ENCODE peak calls at places on chromosomes 7 and 10, in eight cellular contexts. W is stimulated activated naive CD8-positive, alpha-beta T cell treated with anti-CD3 and anti-CD28 coated beads, Interleukin-15, Interleukin-2, amounts not matched to agents 100 U/mL and 50 U/mL, for 24 hours; F is GM12892; Z is cardiac fibroblast; M is Ammon's horn; J is OCI-LY7; V is left ventricle myocardium inferior; H is activated T-helper 1 cell treated with anti-CD3 and anti-CD28 coated beads, Interleukin-2, amount 50 U/mL, for 16 hours. A is an unnamed sample.

GRCh38 chr10:11014671-11015141 is 3.0 kb upstream of the CELF2 start:
- DNase-seq in W (no peak), F (no peak), Z (no peak), M (peak; percentile 32), J (no peak), V (peak; percentile 28), H (no peak), A (peak; percentile 47)

GRCh38 chr10:3668276-3668960 is 116.6 kb downstream of the KLF6 start:
- DNase-seq in W (peak; percentile 55), F (no peak), Z (peak; percentile 60), M (no peak), J (peak; percentile 59), V (no peak), H (peak; percentile 43), A (peak; percentile 54)

GRCh38 chr10:80281784-80282505 is 7.5 kb downstream of the MAT1A start:
- DNase-seq in W (no peak), F (no peak), Z (no peak), M (no peak), J (no peak), V (no peak), H (no peak), A (no peak)

GRCh38 chr7:28700084-28700483 is 258.0 kb downstream of the TRIL start:
- DNase-seq in W (no peak), F (no peak), Z (no peak), M (no peak), J (no peak), V (no peak), H (no peak), A (no peak)

GRCh38 chr7:106041140-106041717 is 70.9 kb downstream of the SYPL1 start:
- DNase-seq in W (peak; percentile 53), F (no peak), Z (peak; percentile 49), M (no peak), J (peak; percentile 72), V (no peak), H (no peak), A (no peak)

GRCh38 chr7:152969335-152969734 is 209.8 kb downstream of the ACTR3B start:
- DNase-seq in W (no peak), F (no peak), Z (no peak), M (no peak), J (no peak), V (no peak), H (no peak), A (no peak)

GRCh38 chr7:129646369-129647021 is 35.0 kb downstream of the NRF1 start:
- DNase-seq in W (no peak), F (no peak), Z (no peak), M (no peak), J (no peak), V (no peak), H (no peak), A (no peak)

GRCh38 chr10:25555865-25556264 is 378.2 kb upstream of the MYO3A start:
- DNase-seq in W (no peak), F (no peak), Z (no peak), M (no peak), J (peak; percentile 2), V (no peak), H (no peak), A (no peak)

GRCh38 chr7:116438274-116438673 is 61.3 kb upstream of the CAV2 start:
- DNase-seq in W (no peak), F (no peak), Z (peak; percentile 52), M (no peak), J (no peak), V (no peak), H (no peak), A (no peak)

GRCh38 chr10:4053940-4054339 is 268.9 kb upstream of the KLF6 start:
- DNase-seq in W (no peak), F (no peak), Z (no peak), M (no peak), J (no peak), V (no peak), H (no peak), A (no peak)

GRCh38 chr10:29596826-29597225 is 37.9 kb downstream of the SVIL start:
- DNase-seq in W (no peak), F (no peak), Z (no peak), M (no peak), J (no peak), V (no peak), H (no peak), A (no peak)

GRCh38 chr10:100065084-100065660 is 16.5 kb downstream of the CPN1 start:
- DNase-seq in W (no peak), F (no peak), Z (no peak), M (no peak), J (no peak), V (no peak), H (no peak), A (no peak)

GRCh38 chr10:69871074-69871473 is 69.4 kb downstream of the COL13A1 start:
- DNase-seq in W (no peak), F (no peak), Z (no peak), M (no peak), J (no peak), V (no peak), H (no peak), A (no peak)

GRCh38 chr7:35581564-35581963 is 113.4 kb downstream of the HERPUD2 start:
- DNase-seq in W (no peak), F (no peak), Z (no peak), M (no peak), J (no peak), V (no peak), H (no peak), A (no peak)

GRCh38 chr10:184911-185310 is 49.7 kb downstream of the ZMYND11 start:
- DNase-seq in W (no peak), F (no peak), Z (peak; percentile 57), M (no peak), J (no peak), V (no peak), H (no peak), A (no peak)

GRCh38 chr10:8416192-8416701 is 361.8 kb downstream of the GATA3 start:
- DNase-seq in W (no peak), F (no peak), Z (no peak), M (no peak), J (no peak), V (no peak), H (no peak), A (no peak)

GRCh38 chr7:30285531-30286284 is 1.3 kb downstream of the ZNRF2 start:
- DNase-seq in W (peak; percentile 65), F (no peak), Z (peak; percentile 69), M (peak; percentile 30), J (peak; percentile 79), V (peak; percentile 20), H (peak; percentile 29), A (peak; percentile 55)

GRCh38 chr10:10869592-10869991 is 148.1 kb upstream of the CELF2 start:
- DNase-seq in W (no peak), F (no peak), Z (peak; percentile 63), M (no peak), J (no peak), V (no peak), H (no peak), A (no peak)

GRCh38 chr10:18719811-18720210 is 60.6 kb downstream of the ARL5B start:
- DNase-seq in W (no peak), F (no peak), Z (peak; percentile 13), M (no peak), J (no peak), V (no peak), H (no peak), A (no peak)

GRCh38 chr10:72089618-72090017 is 1.3 kb upstream of the SPOCK2 start:
- DNase-seq in W (no peak), F (no peak), Z (no peak), M (no peak), J (no peak), V (no peak), H (no peak), A (no peak)

GRCh38 chr7:131882321-131882720 is 325.9 kb upstream of the PODXL start:
- DNase-seq in W (no peak), F (no peak), Z (no peak), M (no peak), J (no peak), V (no peak), H (no peak), A (no peak)

GRCh38 chr7:16528520-16528919 is 1.9 kb downstream of the LRRC72 start:
- DNase-seq in W (no peak), F (no peak), Z (peak; percentile 44), M (no peak), J (no peak), V (no peak), H (no peak), A (no peak)

GRCh38 chr7:157001920-157002818 is 8.3 kb downstream of the MNX1 start:
- DNase-seq in W (no peak), F (no peak), Z (no peak), M (no peak), J (no peak), V (no peak), H (no peak), A (no peak)

GRCh38 chr10:31648966-31649365 is 279.7 kb downstream of the ARHGAP12 start:
- DNase-seq in W (no peak), F (no peak), Z (no peak), M (no peak), J (no peak), V (no peak), H (no peak), A (no peak)

GRCh38 chr10:6840766-6841165 is 260.7 kb upstream of the PRKCQ start:
- DNase-seq in W (no peak), F (no peak), Z (peak; percentile 3), M (peak; percentile 21), J (no peak), V (no peak), H (no peak), A (no peak)

GRCh38 chr10:59702347-59702746 is 7.3 kb downstream of the SLC16A9 start:
- DNase-seq in W (no peak), F (no peak), Z (no peak), M (no peak), J (no peak), V (no peak), H (no peak), A (no peak)

GRCh38 chr7:34991938-34992840 is 45.1 kb downstream of the DPY19L1 start:
- DNase-seq in W (peak; percentile 22), F (no peak), Z (peak; percentile 85), M (no peak), J (no peak), V (no peak), H (peak; percentile 12), A (no peak)

GRCh38 chr10:35091994-35092393 is 1.9 kb upstream of the CUL2 start:
- DNase-seq in W (no peak), F (no peak), Z (no peak), M (no peak), J (no peak), V (no peak), H (no peak), A (no peak)

GRCh38 chr7:16753932-16754571 is 497 bp downstream of the TSPAN13 start:
- DNase-seq in W (peak; percentile 34), F (no peak), Z (peak; percentile 33), M (peak; percentile 19), J (peak; percentile 35), V (peak; percentile 33), H (no peak), A (peak; percentile 54)

GRCh38 chr7:154627571-154628290 is 375.2 kb downstream of the PAXIP1 start:
- DNase-seq in W (no peak), F (no peak), Z (no peak), M (no peak), J (no peak), V (no peak), H (no peak), A (no peak)

GRCh38 chr7:6435486-6436384 is 12.0 kb downstream of the DAGLB start:
- DNase-seq in W (peak; percentile 93), F (peak; percentile 81), Z (peak; percentile 88), M (peak; percentile 89), J (peak; percentile 84), V (peak; percentile 72), H (peak; percentile 80), A (peak; percentile 85)

GRCh38 chr10:110914411-110914810 is 4.6 kb downstream of the BBIP1 start:
- DNase-seq in W (no peak), F (no peak), Z (no peak), M (peak; percentile 19), J (no peak), V (no peak), H (no peak), A (no peak)

GRCh38 chr10:94038024-94038423 is 44.3 kb downstream of the PLCE1 start:
- DNase-seq in W (no peak), F (no peak), Z (peak; percentile 33), M (no peak), J (no peak), V (no peak), H (no peak), A (no peak)